ENCODE peak calls at places on chromosomes 1 and 21, in ten cellular contexts. One of them, this sample, is unnamed.

GRCh38 chr1:183609313-183609712 is 19.1 kb upstream of the NCF2 start:
- DNase-seq in PC-9: peak
- DNase-seq in nephron progenitor cell: no peak
- DNase-seq in ovary: peak
- DNase-seq in Calu3: peak
- DNase-seq in upper lobe of right lung: peak
- DNase-seq in neural crest cell: no peak
- DNase-seq in H9: no peak
- DNase-seq in HFFc6: peak
- DNase-seq in stomach: peak
- DNase-seq in this sample: no peak

GRCh38 chr1:108747128-108747827 is 804 bp downstream of the STXBP3 start:
- DNase-seq in Calu3: peak
- DNase-seq in HFFc6: peak
- DNase-seq in stomach: peak
- DNase-seq in ovary: peak
- DNase-seq in upper lobe of right lung: peak
- DNase-seq in H9: peak
- DNase-seq in PC-9: peak
- DNase-seq in nephron progenitor cell: peak
- DNase-seq in neural crest cell: peak
- DNase-seq in this sample: peak

GRCh38 chr1:32919811-32920733 is 18.9 kb upstream of the TMEM54 start:
- DNase-seq in ovary: no peak
- DNase-seq in Calu3: no peak
- DNase-seq in PC-9: no peak
- DNase-seq in HFFc6: no peak
- DNase-seq in H9: no peak
- DNase-seq in nephron progenitor cell: no peak
- DNase-seq in stomach: peak
- DNase-seq in neural crest cell: no peak
- DNase-seq in upper lobe of right lung: no peak
- DNase-seq in this sample: no peak

GRCh38 chr1:86450847-86451246 is 17.9 kb upstream of the CLCA1 start:
- DNase-seq in stomach: no peak
- DNase-seq in Calu3: no peak
- DNase-seq in upper lobe of right lung: no peak
- DNase-seq in ovary: no peak
- DNase-seq in nephron progenitor cell: no peak
- DNase-seq in H9: no peak
- DNase-seq in PC-9: no peak
- DNase-seq in neural crest cell: no peak
- DNase-seq in HFFc6: no peak
- DNase-seq in this sample: no peak

GRCh38 chr1:183097438-183098051 is 74.3 kb downstream of the LAMC1 start:
- DNase-seq in nephron progenitor cell: no peak
- DNase-seq in HFFc6: peak
- DNase-seq in ovary: no peak
- DNase-seq in Calu3: no peak
- DNase-seq in stomach: no peak
- DNase-seq in neural crest cell: no peak
- DNase-seq in PC-9: no peak
- DNase-seq in H9: no peak
- DNase-seq in upper lobe of right lung: no peak
- DNase-seq in this sample: no peak

GRCh38 chr1:39431927-39432326 is 59.5 kb upstream of the BMP8A start:
- DNase-seq in stomach: no peak
- DNase-seq in PC-9: no peak
- DNase-seq in HFFc6: no peak
- DNase-seq in ovary: no peak
- DNase-seq in neural crest cell: no peak
- DNase-seq in nephron progenitor cell: no peak
- DNase-seq in upper lobe of right lung: no peak
- DNase-seq in Calu3: no peak
- DNase-seq in H9: no peak
- DNase-seq in this sample: no peak

GRCh38 chr1:5992814-5993552 is 758 bp upstream of the NPHP4 start:
- DNase-seq in neural crest cell: no peak
- DNase-seq in upper lobe of right lung: no peak
- DNase-seq in HFFc6: no peak
- DNase-seq in PC-9: no peak
- DNase-seq in Calu3: no peak
- DNase-seq in stomach: no peak
- DNase-seq in H9: no peak
- DNase-seq in ovary: no peak
- DNase-seq in nephron progenitor cell: no peak
- DNase-seq in this sample: no peak

GRCh38 chr21:37983336-37984095 is 67.3 kb upstream of the KCNJ6 start:
- DNase-seq in neural crest cell: no peak
- DNase-seq in upper lobe of right lung: no peak
- DNase-seq in stomach: no peak
- DNase-seq in HFFc6: peak
- DNase-seq in Calu3: no peak
- DNase-seq in ovary: no peak
- DNase-seq in nephron progenitor cell: no peak
- DNase-seq in H9: no peak
- DNase-seq in PC-9: no peak
- DNase-seq in this sample: no peak

GRCh38 chr1:94315552-94316116 is 78.2 kb upstream of the ARHGAP29 start:
- DNase-seq in PC-9: no peak
- DNase-seq in upper lobe of right lung: no peak
- DNase-seq in ovary: no peak
- DNase-seq in Calu3: no peak
- DNase-seq in nephron progenitor cell: no peak
- DNase-seq in HFFc6: no peak
- DNase-seq in H9: no peak
- DNase-seq in stomach: no peak
- DNase-seq in neural crest cell: no peak
- DNase-seq in this sample: no peak

GRCh38 chr1:41328011-41328615 is 33.1 kb upstream of the FOXO6 start:
- DNase-seq in stomach: no peak
- DNase-seq in neural crest cell: no peak
- DNase-seq in ovary: no peak
- DNase-seq in H9: no peak
- DNase-seq in PC-9: no peak
- DNase-seq in HFFc6: no peak
- DNase-seq in upper lobe of right lung: no peak
- DNase-seq in Calu3: no peak
- DNase-seq in nephron progenitor cell: no peak
- DNase-seq in this sample: no peak

GRCh38 chr1:174700314-174700713 is 252.6 kb downstream of the GPR52 start:
- DNase-seq in Calu3: no peak
- DNase-seq in neural crest cell: no peak
- DNase-seq in PC-9: no peak
- DNase-seq in HFFc6: no peak
- DNase-seq in upper lobe of right lung: no peak
- DNase-seq in ovary: no peak
- DNase-seq in nephron progenitor cell: no peak
- DNase-seq in H9: no peak
- DNase-seq in stomach: no peak
- DNase-seq in this sample: no peak

GRCh38 chr1:220828950-220829586 is 42.4 kb downstream of the MTARC1 start:
- DNase-seq in HFFc6: no peak
- DNase-seq in stomach: no peak
- DNase-seq in neural crest cell: no peak
- DNase-seq in upper lobe of right lung: no peak
- DNase-seq in nephron progenitor cell: no peak
- DNase-seq in Calu3: no peak
- DNase-seq in H9: no peak
- DNase-seq in ovary: no peak
- DNase-seq in PC-9: no peak
- DNase-seq in this sample: no peak
- TF ChIP-seq CTCF in HFFc6: no peak
- TF ChIP-seq CTCF in stomach: no peak
- TF ChIP-seq CTCF in neural crest cell: no peak
- TF ChIP-seq CTCF in upper lobe of right lung: no peak
- TF ChIP-seq CTCF in nephron progenitor cell: no peak
- TF ChIP-seq CTCF in Calu3: no peak
- TF ChIP-seq CTCF in H9: no peak
- TF ChIP-seq CTCF in ovary: no peak
- TF ChIP-seq CTCF in PC-9: no peak
- TF ChIP-seq CTCF in this sample: no peak

GRCh38 chr1:222739929-222740328 is 2.9 kb downstream of the FAM177B start:
- DNase-seq in HFFc6: no peak
- DNase-seq in Calu3: no peak
- DNase-seq in H9: no peak
- DNase-seq in nephron progenitor cell: no peak
- DNase-seq in upper lobe of right lung: no peak
- DNase-seq in stomach: no peak
- DNase-seq in neural crest cell: no peak
- DNase-seq in PC-9: no peak
- DNase-seq in ovary: no peak
- DNase-seq in this sample: no peak
- TF ChIP-seq CTCF in HFFc6: no peak
- TF ChIP-seq CTCF in Calu3: no peak
- TF ChIP-seq CTCF in H9: no peak
- TF ChIP-seq CTCF in nephron progenitor cell: no peak
- TF ChIP-seq CTCF in upper lobe of right lung: no peak
- TF ChIP-seq CTCF in stomach: no peak
- TF ChIP-seq CTCF in neural crest cell: no peak
- TF ChIP-seq CTCF in PC-9: no peak
- TF ChIP-seq CTCF in ovary: no peak
- TF ChIP-seq CTCF in this sample: no peak

DNA sequence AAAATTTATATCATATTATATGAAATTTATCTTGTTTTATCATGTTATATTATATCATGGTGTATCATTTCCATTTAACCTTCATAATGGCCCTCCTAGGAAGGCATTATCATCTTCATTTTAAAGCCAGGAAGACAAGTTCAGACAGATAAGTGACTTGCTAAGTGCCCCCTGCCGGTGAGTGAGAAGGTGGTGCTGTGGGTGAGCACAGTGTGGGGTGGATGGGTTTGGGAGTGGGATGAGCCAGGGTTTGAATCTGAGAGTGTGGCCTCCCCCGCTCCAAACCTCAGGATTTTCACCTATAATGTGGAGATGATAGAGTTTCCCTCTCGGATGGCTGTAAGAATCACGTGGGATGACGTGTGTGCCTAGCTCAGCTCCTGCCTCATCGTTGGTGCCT is 108.7 kb upstream of the IGSF21 start:
- DNase-seq in HFFc6: no peak
- DNase-seq in nephron progenitor cell: no peak
- DNase-seq in upper lobe of right lung: peak
- DNase-seq in ovary: no peak
- DNase-seq in neural crest cell: no peak
- DNase-seq in PC-9: no peak
- DNase-seq in H9: no peak
- DNase-seq in Calu3: peak
- DNase-seq in stomach: no peak
- DNase-seq in this sample: no peak
- TF ChIP-seq CTCF in HFFc6: peak
- TF ChIP-seq CTCF in nephron progenitor cell: peak
- TF ChIP-seq CTCF in upper lobe of right lung: no peak
- TF ChIP-seq CTCF in ovary: no peak
- TF ChIP-seq CTCF in neural crest cell: peak
- TF ChIP-seq CTCF in PC-9: peak
- TF ChIP-seq CTCF in H9: peak
- TF ChIP-seq CTCF in Calu3: no peak
- TF ChIP-seq CTCF in stomach: no peak
- TF ChIP-seq CTCF in this sample: no peak

GRCh38 chr1:47703981-47704596 is 266.2 kb downstream of the FOXD2 start:
- DNase-seq in stomach: no peak
- DNase-seq in Calu3: no peak
- DNase-seq in upper lobe of right lung: no peak
- DNase-seq in ovary: no peak
- DNase-seq in neural crest cell: no peak
- DNase-seq in nephron progenitor cell: no peak
- DNase-seq in PC-9: no peak
- DNase-seq in H9: no peak
- DNase-seq in HFFc6: peak
- DNase-seq in this sample: no peak
- TF ChIP-seq CTCF in stomach: no peak
- TF ChIP-seq CTCF in Calu3: no peak
- TF ChIP-seq CTCF in upper lobe of right lung: peak
- TF ChIP-seq CTCF in ovary: no peak
- TF ChIP-seq CTCF in neural crest cell: peak
- TF ChIP-seq CTCF in nephron progenitor cell: no peak
- TF ChIP-seq CTCF in PC-9: no peak
- TF ChIP-seq CTCF in H9: peak
- TF ChIP-seq CTCF in HFFc6: peak
- TF ChIP-seq CTCF in this sample: no peak